ENCODE peak calls at places on chromosomes 16 and 17, in seven cellular contexts. One of them, this sample, is unnamed.

GRCh38 chr17:74351552-74352210 is 10.0 kb downstream of the BTBD17 start:
- DNase-seq in A172: no peak
- DNase-seq in ELR: no peak
- DNase-seq in aorta: no peak
- DNase-seq in NCI-H1417: no peak
- DNase-seq in NCI-H2029 treated with DMSO at 0.1 percent for 48 hours: no peak
- DNase-seq in stimulated activated CD4-positive, alpha-beta T cell treated with anti-CD3 and anti-CD28 coated beads, Interleukin-1b, Interleukin-23, amount 100 ng/mL, for 4 hours: no peak
- DNase-seq in this sample: no peak

GRCh38 chr17:29930399-29931010 is 477 bp upstream of the SSH2 start:
- DNase-seq in A172: no peak
- DNase-seq in NCI-H1417: peak
- DNase-seq in NCI-H2029 treated with DMSO at 0.1 percent for 48 hours: peak
- DNase-seq in ELR: no peak
- DNase-seq in aorta: no peak
- DNase-seq in stimulated activated CD4-positive, alpha-beta T cell treated with anti-CD3 and anti-CD28 coated beads, Interleukin-1b, Interleukin-23, amount 100 ng/mL, for 4 hours: no peak
- DNase-seq in this sample: no peak

GRCh38 chr16:23981429-23982399 is 145.9 kb downstream of the PRKCB start:
- DNase-seq in A172: no peak
- DNase-seq in stimulated activated CD4-positive, alpha-beta T cell treated with anti-CD3 and anti-CD28 coated beads, Interleukin-1b, Interleukin-23, amount 100 ng/mL, for 4 hours: no peak
- DNase-seq in aorta: no peak
- DNase-seq in NCI-H2029 treated with DMSO at 0.1 percent for 48 hours: no peak
- DNase-seq in ELR: no peak
- DNase-seq in NCI-H1417: no peak
- DNase-seq in this sample: no peak

GRCh38 chr17:10403589-10403988 is 18.2 kb downstream of the MYH8 start:
- DNase-seq in aorta: no peak
- DNase-seq in A172: no peak
- DNase-seq in ELR: no peak
- DNase-seq in stimulated activated CD4-positive, alpha-beta T cell treated with anti-CD3 and anti-CD28 coated beads, Interleukin-1b, Interleukin-23, amount 100 ng/mL, for 4 hours: no peak
- DNase-seq in NCI-H1417: no peak
- DNase-seq in NCI-H2029 treated with DMSO at 0.1 percent for 48 hours: no peak
- DNase-seq in this sample: no peak

GRCh38 chr16:89710709-89711564 is 9.4 kb upstream of the SPATA2L start:
- DNase-seq in stimulated activated CD4-positive, alpha-beta T cell treated with anti-CD3 and anti-CD28 coated beads, Interleukin-1b, Interleukin-23, amount 100 ng/mL, for 4 hours: no peak
- DNase-seq in aorta: peak
- DNase-seq in A172: no peak
- DNase-seq in ELR: no peak
- DNase-seq in NCI-H2029 treated with DMSO at 0.1 percent for 48 hours: no peak
- DNase-seq in NCI-H1417: no peak
- DNase-seq in this sample: no peak

GRCh38 chr16:86343111-86343642 is 167.2 kb upstream of the FOXF1 start:
- DNase-seq in NCI-H2029 treated with DMSO at 0.1 percent for 48 hours: no peak
- DNase-seq in aorta: peak
- DNase-seq in ELR: peak
- DNase-seq in NCI-H1417: no peak
- DNase-seq in A172: peak
- DNase-seq in stimulated activated CD4-positive, alpha-beta T cell treated with anti-CD3 and anti-CD28 coated beads, Interleukin-1b, Interleukin-23, amount 100 ng/mL, for 4 hours: no peak
- DNase-seq in this sample: no peak

GRCh38 chr16:20866161-20866772 is 33.9 kb downstream of the DCUN1D3 start:
- DNase-seq in NCI-H1417: no peak
- DNase-seq in NCI-H2029 treated with DMSO at 0.1 percent for 48 hours: no peak
- DNase-seq in A172: peak
- DNase-seq in aorta: peak
- DNase-seq in ELR: peak
- DNase-seq in stimulated activated CD4-positive, alpha-beta T cell treated with anti-CD3 and anti-CD28 coated beads, Interleukin-1b, Interleukin-23, amount 100 ng/mL, for 4 hours: no peak
- DNase-seq in this sample: no peak

GRCh38 chr17:27870345-27870744 is 22.8 kb downstream of the LYRM9 start:
- DNase-seq in NCI-H1417: no peak
- DNase-seq in ELR: no peak
- DNase-seq in stimulated activated CD4-positive, alpha-beta T cell treated with anti-CD3 and anti-CD28 coated beads, Interleukin-1b, Interleukin-23, amount 100 ng/mL, for 4 hours: no peak
- DNase-seq in A172: no peak
- DNase-seq in aorta: no peak
- DNase-seq in NCI-H2029 treated with DMSO at 0.1 percent for 48 hours: no peak
- DNase-seq in this sample: no peak

GRCh38 chr17:62717589-62718342 is 90.3 kb downstream of the MRC2 start:
- DNase-seq in NCI-H1417: no peak
- DNase-seq in ELR: no peak
- DNase-seq in NCI-H2029 treated with DMSO at 0.1 percent for 48 hours: no peak
- DNase-seq in stimulated activated CD4-positive, alpha-beta T cell treated with anti-CD3 and anti-CD28 coated beads, Interleukin-1b, Interleukin-23, amount 100 ng/mL, for 4 hours: no peak
- DNase-seq in aorta: no peak
- DNase-seq in A172: no peak
- DNase-seq in this sample: no peak

GRCh38 chr16:1871974-1872635 is at the start of gene MEIOB:
- DNase-seq in NCI-H1417: peak
- DNase-seq in aorta: no peak
- DNase-seq in NCI-H2029 treated with DMSO at 0.1 percent for 48 hours: no peak
- DNase-seq in stimulated activated CD4-positive, alpha-beta T cell treated with anti-CD3 and anti-CD28 coated beads, Interleukin-1b, Interleukin-23, amount 100 ng/mL, for 4 hours: peak
- DNase-seq in ELR: no peak
- DNase-seq in A172: no peak
- DNase-seq in this sample: no peak

GRCh38 chr17:15917439-15918027 is 27.4 kb upstream of the ADORA2B start:
- DNase-seq in NCI-H1417: no peak
- DNase-seq in aorta: no peak
- DNase-seq in NCI-H2029 treated with DMSO at 0.1 percent for 48 hours: no peak
- DNase-seq in A172: no peak
- DNase-seq in ELR: no peak
- DNase-seq in stimulated activated CD4-positive, alpha-beta T cell treated with anti-CD3 and anti-CD28 coated beads, Interleukin-1b, Interleukin-23, amount 100 ng/mL, for 4 hours: no peak
- DNase-seq in this sample: no peak

GRCh38 chr17:9676084-9676483 is 30.8 kb downstream of the USP43 start:
- DNase-seq in stimulated activated CD4-positive, alpha-beta T cell treated with anti-CD3 and anti-CD28 coated beads, Interleukin-1b, Interleukin-23, amount 100 ng/mL, for 4 hours: no peak
- DNase-seq in aorta: no peak
- DNase-seq in NCI-H2029 treated with DMSO at 0.1 percent for 48 hours: no peak
- DNase-seq in A172: peak
- DNase-seq in NCI-H1417: no peak
- DNase-seq in ELR: peak
- DNase-seq in this sample: no peak

GRCh38 chr17:20226814-20227482 is 217.8 kb downstream of the SPECC1 start:
- DNase-seq in NCI-H1417: peak
- DNase-seq in A172: peak
- DNase-seq in stimulated activated CD4-positive, alpha-beta T cell treated with anti-CD3 and anti-CD28 coated beads, Interleukin-1b, Interleukin-23, amount 100 ng/mL, for 4 hours: peak
- DNase-seq in aorta: peak
- DNase-seq in ELR: peak
- DNase-seq in NCI-H2029 treated with DMSO at 0.1 percent for 48 hours: peak
- DNase-seq in this sample: peak

GRCh38 chr16:85488414-85488813 is 124.7 kb upstream of the GSE1 start:
- DNase-seq in stimulated activated CD4-positive, alpha-beta T cell treated with anti-CD3 and anti-CD28 coated beads, Interleukin-1b, Interleukin-23, amount 100 ng/mL, for 4 hours: no peak
- DNase-seq in NCI-H2029 treated with DMSO at 0.1 percent for 48 hours: no peak
- DNase-seq in ELR: no peak
- DNase-seq in NCI-H1417: no peak
- DNase-seq in A172: no peak
- DNase-seq in aorta: no peak
- DNase-seq in this sample: no peak

GRCh38 chr17:17347956-17348871 is 45.0 kb downstream of the NT5M start:
- DNase-seq in A172: no peak
- DNase-seq in stimulated activated CD4-positive, alpha-beta T cell treated with anti-CD3 and anti-CD28 coated beads, Interleukin-1b, Interleukin-23, amount 100 ng/mL, for 4 hours: no peak
- DNase-seq in aorta: no peak
- DNase-seq in ELR: no peak
- DNase-seq in NCI-H1417: no peak
- DNase-seq in NCI-H2029 treated with DMSO at 0.1 percent for 48 hours: no peak
- DNase-seq in this sample: no peak

GRCh38 chr17:19867094-19867653 is 562 bp downstream of the ULK2 start:
- DNase-seq in stimulated activated CD4-positive, alpha-beta T cell treated with anti-CD3 and anti-CD28 coated beads, Interleukin-1b, Interleukin-23, amount 100 ng/mL, for 4 hours: peak
- DNase-seq in NCI-H1417: peak
- DNase-seq in ELR: peak
- DNase-seq in A172: peak
- DNase-seq in aorta: peak
- DNase-seq in NCI-H2029 treated with DMSO at 0.1 percent for 48 hours: no peak
- DNase-seq in this sample: peak

GRCh38 chr16:2092866-2093265 is 42.8 kb downstream of the PKD1 start:
- DNase-seq in NCI-H1417: no peak
- DNase-seq in stimulated activated CD4-positive, alpha-beta T cell treated with anti-CD3 and anti-CD28 coated beads, Interleukin-1b, Interleukin-23, amount 100 ng/mL, for 4 hours: no peak
- DNase-seq in ELR: no peak
- DNase-seq in NCI-H2029 treated with DMSO at 0.1 percent for 48 hours: no peak
- DNase-seq in A172: no peak
- DNase-seq in aorta: no peak
- DNase-seq in this sample: no peak

GRCh38 chr17:64635647-64636305 is 26.3 kb downstream of the SMURF2 start:
- DNase-seq in NCI-H2029 treated with DMSO at 0.1 percent for 48 hours: no peak
- DNase-seq in ELR: peak
- DNase-seq in A172: peak
- DNase-seq in stimulated activated CD4-positive, alpha-beta T cell treated with anti-CD3 and anti-CD28 coated beads, Interleukin-1b, Interleukin-23, amount 100 ng/mL, for 4 hours: no peak
- DNase-seq in aorta: no peak
- DNase-seq in NCI-H1417: no peak
- DNase-seq in this sample: no peak

GRCh38 chr17:42180411-42180921 is 476 bp downstream of the KCNH4 start:
- DNase-seq in NCI-H2029 treated with DMSO at 0.1 percent for 48 hours: no peak
- DNase-seq in ELR: no peak
- DNase-seq in stimulated activated CD4-positive, alpha-beta T cell treated with anti-CD3 and anti-CD28 coated beads, Interleukin-1b, Interleukin-23, amount 100 ng/mL, for 4 hours: no peak
- DNase-seq in aorta: no peak
- DNase-seq in A172: no peak
- DNase-seq in NCI-H1417: peak
- DNase-seq in this sample: no peak

GRCh38 chr16:56972898-56973689 is 11.3 kb downstream of the CETP start:
- DNase-seq in aorta: no peak
- DNase-seq in ELR: no peak
- DNase-seq in stimulated activated CD4-positive, alpha-beta T cell treated with anti-CD3 and anti-CD28 coated beads, Interleukin-1b, Interleukin-23, amount 100 ng/mL, for 4 hours: no peak
- DNase-seq in NCI-H1417: no peak
- DNase-seq in NCI-H2029 treated with DMSO at 0.1 percent for 48 hours: no peak
- DNase-seq in A172: no peak
- DNase-seq in this sample: no peak

GRCh38 chr17:37220609-37220953 is 155.2 kb upstream of the C17orf78 start:
- DNase-seq in ELR: peak
- DNase-seq in stimulated activated CD4-positive, alpha-beta T cell treated with anti-CD3 and anti-CD28 coated beads, Interleukin-1b, Interleukin-23, amount 100 ng/mL, for 4 hours: no peak
- DNase-seq in NCI-H2029 treated with DMSO at 0.1 percent for 48 hours: no peak
- DNase-seq in NCI-H1417: peak
- DNase-seq in A172: peak
- DNase-seq in aorta: no peak
- DNase-seq in this sample: peak

GRCh38 chr17:44932526-44933097 is 15.0 kb downstream of the KIF18B start:
- DNase-seq in NCI-H2029 treated with DMSO at 0.1 percent for 48 hours: no peak
- DNase-seq in NCI-H1417: no peak
- DNase-seq in ELR: no peak
- DNase-seq in A172: no peak
- DNase-seq in stimulated activated CD4-positive, alpha-beta T cell treated with anti-CD3 and anti-CD28 coated beads, Interleukin-1b, Interleukin-23, amount 100 ng/mL, for 4 hours: no peak
- DNase-seq in aorta: peak
- DNase-seq in this sample: no peak

GRCh38 chr16:83068686-83069085 is 441.9 kb downstream of the CDH13 start:
- DNase-seq in ELR: peak
- DNase-seq in NCI-H2029 treated with DMSO at 0.1 percent for 48 hours: no peak
- DNase-seq in NCI-H1417: peak
- DNase-seq in aorta: no peak
- DNase-seq in stimulated activated CD4-positive, alpha-beta T cell treated with anti-CD3 and anti-CD28 coated beads, Interleukin-1b, Interleukin-23, amount 100 ng/mL, for 4 hours: no peak
- DNase-seq in A172: peak
- DNase-seq in this sample: peak

GRCh38 chr16:56558024-56558747 is 6.7 kb upstream of the MT4 start:
- DNase-seq in stimulated activated CD4-positive, alpha-beta T cell treated with anti-CD3 and anti-CD28 coated beads, Interleukin-1b, Interleukin-23, amount 100 ng/mL, for 4 hours: no peak
- DNase-seq in aorta: no peak
- DNase-seq in ELR: peak
- DNase-seq in NCI-H2029 treated with DMSO at 0.1 percent for 48 hours: no peak
- DNase-seq in A172: peak
- DNase-seq in NCI-H1417: peak
- DNase-seq in this sample: peak

GRCh38 chr17:67266496-67266895 is 21.5 kb upstream of the HELZ start:
- DNase-seq in aorta: no peak
- DNase-seq in NCI-H1417: no peak
- DNase-seq in stimulated activated CD4-positive, alpha-beta T cell treated with anti-CD3 and anti-CD28 coated beads, Interleukin-1b, Interleukin-23, amount 100 ng/mL, for 4 hours: no peak
- DNase-seq in ELR: no peak
- DNase-seq in A172: no peak
- DNase-seq in NCI-H2029 treated with DMSO at 0.1 percent for 48 hours: no peak
- DNase-seq in this sample: no peak

GRCh38 chr17:16866436-16866835 is 105.5 kb downstream of the TNFRSF13B start:
- DNase-seq in NCI-H2029 treated with DMSO at 0.1 percent for 48 hours: no peak
- DNase-seq in ELR: peak
- DNase-seq in stimulated activated CD4-positive, alpha-beta T cell treated with anti-CD3 and anti-CD28 coated beads, Interleukin-1b, Interleukin-23, amount 100 ng/mL, for 4 hours: no peak
- DNase-seq in NCI-H1417: no peak
- DNase-seq in aorta: no peak
- DNase-seq in A172: peak
- DNase-seq in this sample: no peak

GRCh38 chr16:23729503-23730424 is 16.7 kb upstream of the ERN2 start:
- DNase-seq in stimulated activated CD4-positive, alpha-beta T cell treated with anti-CD3 and anti-CD28 coated beads, Interleukin-1b, Interleukin-23, amount 100 ng/mL, for 4 hours: no peak
- DNase-seq in A172: peak
- DNase-seq in ELR: peak
- DNase-seq in aorta: no peak
- DNase-seq in NCI-H1417: no peak
- DNase-seq in NCI-H2029 treated with DMSO at 0.1 percent for 48 hours: peak
- DNase-seq in this sample: no peak

GRCh38 chr16:2471016-2471652 is at the start of gene NTN3:
- DNase-seq in aorta: no peak
- DNase-seq in A172: no peak
- DNase-seq in NCI-H1417: peak
- DNase-seq in stimulated activated CD4-positive, alpha-beta T cell treated with anti-CD3 and anti-CD28 coated beads, Interleukin-1b, Interleukin-23, amount 100 ng/mL, for 4 hours: no peak
- DNase-seq in ELR: no peak
- DNase-seq in NCI-H2029 treated with DMSO at 0.1 percent for 48 hours: no peak
- DNase-seq in this sample: no peak

GRCh38 chr17:42141382-42141781 is 13.4 kb downstream of the RAB5C start:
- DNase-seq in A172: no peak
- DNase-seq in ELR: no peak
- DNase-seq in stimulated activated CD4-positive, alpha-beta T cell treated with anti-CD3 and anti-CD28 coated beads, Interleukin-1b, Interleukin-23, amount 100 ng/mL, for 4 hours: no peak
- DNase-seq in NCI-H2029 treated with DMSO at 0.1 percent for 48 hours: no peak
- DNase-seq in aorta: no peak
- DNase-seq in NCI-H1417: no peak
- DNase-seq in this sample: no peak

GRCh38 chr17:32261521-32261792 is 4.2 kb upstream of the RHBDL3 start:
- DNase-seq in stimulated activated CD4-positive, alpha-beta T cell treated with anti-CD3 and anti-CD28 coated beads, Interleukin-1b, Interleukin-23, amount 100 ng/mL, for 4 hours: no peak
- DNase-seq in NCI-H1417: no peak
- DNase-seq in ELR: no peak
- DNase-seq in NCI-H2029 treated with DMSO at 0.1 percent for 48 hours: no peak
- DNase-seq in aorta: no peak
- DNase-seq in A172: peak
- DNase-seq in this sample: no peak

GRCh38 chr16:81971853-81972252 is 39.4 kb downstream of the SDR42E1 start:
- DNase-seq in NCI-H2029 treated with DMSO at 0.1 percent for 48 hours: no peak
- DNase-seq in ELR: no peak
- DNase-seq in stimulated activated CD4-positive, alpha-beta T cell treated with anti-CD3 and anti-CD28 coated beads, Interleukin-1b, Interleukin-23, amount 100 ng/mL, for 4 hours: no peak
- DNase-seq in aorta: no peak
- DNase-seq in A172: no peak
- DNase-seq in NCI-H1417: no peak
- DNase-seq in this sample: no peak

GRCh38 chr17:27746881-27747280 is 53.4 kb downstream of the NOS2 start:
- DNase-seq in aorta: no peak
- DNase-seq in A172: no peak
- DNase-seq in ELR: no peak
- DNase-seq in NCI-H1417: no peak
- DNase-seq in NCI-H2029 treated with DMSO at 0.1 percent for 48 hours: no peak
- DNase-seq in stimulated activated CD4-positive, alpha-beta T cell treated with anti-CD3 and anti-CD28 coated beads, Interleukin-1b, Interleukin-23, amount 100 ng/mL, for 4 hours: no peak
- DNase-seq in this sample: no peak

GRCh38 chr17:76388966-76389888 is 4.8 kb downstream of the SPHK1 start:
- DNase-seq in NCI-H1417: no peak
- DNase-seq in A172: no peak
- DNase-seq in aorta: no peak
- DNase-seq in NCI-H2029 treated with DMSO at 0.1 percent for 48 hours: no peak
- DNase-seq in ELR: peak
- DNase-seq in stimulated activated CD4-positive, alpha-beta T cell treated with anti-CD3 and anti-CD28 coated beads, Interleukin-1b, Interleukin-23, amount 100 ng/mL, for 4 hours: no peak
- DNase-seq in this sample: no peak

GRCh38 chr16:28212532-28212873 is 738 bp upstream of the XPO6 start:
- DNase-seq in ELR: peak
- DNase-seq in aorta: no peak
- DNase-seq in stimulated activated CD4-positive, alpha-beta T cell treated with anti-CD3 and anti-CD28 coated beads, Interleukin-1b, Interleukin-23, amount 100 ng/mL, for 4 hours: no peak
- DNase-seq in A172: peak
- DNase-seq in NCI-H2029 treated with DMSO at 0.1 percent for 48 hours: no peak
- DNase-seq in NCI-H1417: peak
- DNase-seq in this sample: no peak

GRCh38 chr17:76232342-76232741 is 8.0 kb downstream of the RNF157 start:
- DNase-seq in NCI-H1417: no peak
- DNase-seq in A172: no peak
- DNase-seq in ELR: peak
- DNase-seq in stimulated activated CD4-positive, alpha-beta T cell treated with anti-CD3 and anti-CD28 coated beads, Interleukin-1b, Interleukin-23, amount 100 ng/mL, for 4 hours: no peak
- DNase-seq in aorta: no peak
- DNase-seq in NCI-H2029 treated with DMSO at 0.1 percent for 48 hours: no peak
- DNase-seq in this sample: no peak

This sample was measured in NCI-H1105.